ENCODE peak calls at places on chromosomes 13 and 19, in nine cellular contexts. I is psoas muscle; K is amniotic epithelial cell; X is Karpas-422; Z is T-cell; Y is HEK293T; O is NCI-H1092 treated with DMSO at 0.1 percent for 48 hours; V is stimulated activated CD4-positive, alpha-beta T cell treated with anti-CD3 and anti-CD28 coated beads, Interleukin-1b, Interleukin-23, amount 100 ng/mL, for 1 hour; U is T-helper 17 cell. T is an unnamed sample.

GRCh38 chr19:11256189-11256588 is 6.1 kb downstream of the DOCK6 start:
- DNase-seq in I (no peak), K (peak), X (no peak), Z (no peak), Y (no peak), O (no peak), V (no peak), U (no peak), T (no peak)

GRCh38 chr13:73697166-73697565 is 437.0 kb downstream of the KLF12 start:
- DNase-seq in I (no peak), K (no peak), X (no peak), Z (no peak), Y (no peak), O (no peak), V (no peak), U (no peak), T (no peak)

GRCh38 chr19:7386308-7386707 is 37.6 kb downstream of the ARHGEF18 start:
- DNase-seq in I (no peak), K (no peak), X (peak), Z (no peak), Y (no peak), O (no peak), V (no peak), U (no peak), T (no peak)

GRCh38 chr13:36212789-36213188 is 1.6 kb downstream of the SOHLH2 start:
- DNase-seq in I (no peak), K (no peak), X (no peak), Z (no peak), Y (peak), O (no peak), V (no peak), U (no peak), T (no peak)

GRCh38 chr19:6536138-6536671 is 5.4 kb downstream of the TNFSF9 start:
- DNase-seq in I (peak), K (peak), X (peak), Z (peak), Y (peak), O (no peak), V (peak), U (peak), T (no peak)

GRCh38 chr13:94236876-94237275 is 242.6 kb downstream of the DCT start:
- DNase-seq in I (no peak), K (no peak), X (peak), Z (no peak), Y (no peak), O (no peak), V (no peak), U (no peak), T (no peak)

GRCh38 chr19:47790398-47790814 is 11.9 kb downstream of the SELENOW start:
- DNase-seq in I (peak), K (peak), X (peak), Z (peak), Y (peak), O (peak), V (peak), U (peak), T (no peak)

GRCh38 chr13:77874406-77874805 is 44.2 kb downstream of the EDNRB start:
- DNase-seq in I (no peak), K (no peak), X (no peak), Z (no peak), Y (no peak), O (no peak), V (no peak), U (no peak), T (peak)

GRCh38 chr19:41233748-41234240 is 14.8 kb downstream of the AXL start:
- DNase-seq in I (no peak), K (no peak), X (no peak), Z (no peak), Y (no peak), O (no peak), V (no peak), U (no peak), T (no peak)

GRCh38 chr19:45423033-45423588 is 606 bp downstream of the ERCC1 start:
- DNase-seq in I (no peak), K (no peak), X (no peak), Z (peak), Y (no peak), O (no peak), V (no peak), U (no peak), T (no peak)

GRCh38 chr19:3359850-3360493 is 6.4 kb upstream of the NFIC start:
- DNase-seq in I (no peak), K (no peak), X (peak), Z (no peak), Y (peak), O (no peak), V (no peak), U (no peak), T (no peak)

GRCh38 chr13:94251801-94252200 is 227.7 kb downstream of the DCT start:
- DNase-seq in I (peak), K (peak), X (no peak), Z (no peak), Y (peak), O (no peak), V (no peak), U (no peak), T (no peak)

GRCh38 chr19:661427-662196 is 1.4 kb downstream of the RNF126 start:
- DNase-seq in I (no peak), K (no peak), X (peak), Z (peak), Y (no peak), O (no peak), V (peak), U (peak), T (no peak)

GRCh38 chr13:30510811-30511371 is 45.2 kb upstream of the HMGB1 start:
- DNase-seq in I (no peak), K (peak), X (no peak), Z (no peak), Y (no peak), O (no peak), V (no peak), U (no peak), T (no peak)

GRCh38 chr13:69243366-69243765 is 864.3 kb upstream of the ATXN8OS start:
- DNase-seq in I (no peak), K (no peak), X (no peak), Z (no peak), Y (no peak), O (no peak), V (no peak), U (no peak), T (no peak)

GRCh38 chr13:28475916-28476725 is 18.8 kb downstream of the FLT1 start:
- DNase-seq in I (no peak), K (peak), X (no peak), Z (no peak), Y (no peak), O (no peak), V (no peak), U (no peak), T (peak)

GRCh38 chr19:12261554-12261953 is 33.1 kb downstream of the ZNF44 start:
- DNase-seq in I (no peak), K (no peak), X (no peak), Z (no peak), Y (no peak), O (no peak), V (no peak), U (no peak), T (no peak)

T was measured in retinal pigment epithelial cell.